ENCODE peak calls at places on chromosome 1, in ten cellular contexts. One of them, this sample, is unnamed.

GRCh38 chr1:10800778-10801177 is 4.3 kb upstream of the CASZ1 start:
- DNase-seq in IMR-90: no peak
- DNase-seq in hepatocyte: no peak
- DNase-seq in A549: no peak
- DNase-seq in kidney: no peak
- DNase-seq in mucosa of descending colon: no peak
- DNase-seq in pancreas: no peak
- DNase-seq in ovary: no peak
- DNase-seq in astrocyte of the spinal cord: no peak
- DNase-seq in thoracic aorta: no peak
- DNase-seq in this sample: no peak

GRCh38 chr1:40901886-40902633 is 39.9 kb upstream of the CITED4 start:
- DNase-seq in astrocyte of the spinal cord: peak; percentile 84
- DNase-seq in pancreas: no peak
- DNase-seq in ovary: no peak
- DNase-seq in mucosa of descending colon: no peak
- DNase-seq in hepatocyte: no peak
- DNase-seq in A549: peak; percentile 38
- DNase-seq in IMR-90: peak; percentile 77
- DNase-seq in kidney: peak; percentile 59
- DNase-seq in thoracic aorta: no peak
- DNase-seq in this sample: peak; percentile 64

GRCh38 chr1:214660900-214661299 is 57.9 kb downstream of the CENPF start:
- DNase-seq in pancreas: no peak
- DNase-seq in ovary: peak; percentile 53
- DNase-seq in astrocyte of the spinal cord: peak; percentile 89
- DNase-seq in thoracic aorta: no peak
- DNase-seq in kidney: no peak
- DNase-seq in A549: no peak
- DNase-seq in hepatocyte: peak; percentile 87
- DNase-seq in IMR-90: peak; percentile 96
- DNase-seq in mucosa of descending colon: peak; percentile 45
- DNase-seq in this sample: peak; percentile 91

GRCh38 chr1:115136706-115137105 is 47.4 kb upstream of the TSPAN2 start:
- DNase-seq in pancreas: no peak
- DNase-seq in IMR-90: no peak
- DNase-seq in mucosa of descending colon: no peak
- DNase-seq in kidney: no peak
- DNase-seq in A549: no peak
- DNase-seq in astrocyte of the spinal cord: no peak
- DNase-seq in ovary: no peak
- DNase-seq in hepatocyte: no peak
- DNase-seq in thoracic aorta: no peak
- DNase-seq in this sample: no peak

GRCh38 chr1:45205000-45205909 is 1.1 kb downstream of the ZSWIM5 start:
- DNase-seq in A549: peak; percentile 21
- DNase-seq in ovary: peak; percentile 50
- DNase-seq in kidney: peak; percentile 80
- DNase-seq in thoracic aorta: no peak
- DNase-seq in pancreas: peak; percentile 78
- DNase-seq in astrocyte of the spinal cord: peak; percentile 43
- DNase-seq in IMR-90: peak; percentile 34
- DNase-seq in mucosa of descending colon: peak; percentile 62
- DNase-seq in hepatocyte: peak; percentile 72
- DNase-seq in this sample: peak; percentile 35

GRCh38 chr1:59316497-59317128 is 19.7 kb downstream of the FGGY start:
- DNase-seq in astrocyte of the spinal cord: peak; percentile 98
- DNase-seq in hepatocyte: no peak
- DNase-seq in mucosa of descending colon: no peak
- DNase-seq in pancreas: no peak
- DNase-seq in thoracic aorta: no peak
- DNase-seq in IMR-90: peak; percentile 70
- DNase-seq in ovary: no peak
- DNase-seq in A549: no peak
- DNase-seq in kidney: no peak
- DNase-seq in this sample: peak; percentile 57

GRCh38 chr1:220045356-220046051 is 801 bp downstream of the EPRS1 start:
- DNase-seq in thoracic aorta: no peak
- DNase-seq in IMR-90: no peak
- DNase-seq in kidney: no peak
- DNase-seq in pancreas: no peak
- DNase-seq in ovary: no peak
- DNase-seq in mucosa of descending colon: peak; percentile 15
- DNase-seq in hepatocyte: peak; percentile 9
- DNase-seq in astrocyte of the spinal cord: peak; percentile 40
- DNase-seq in A549: peak; percentile 33
- DNase-seq in this sample: peak; percentile 38

GRCh38 chr1:211648980-211649934 is 26.2 kb downstream of the NEK2 start:
- DNase-seq in ovary: peak; percentile 47
- DNase-seq in hepatocyte: peak; percentile 3
- DNase-seq in astrocyte of the spinal cord: no peak
- DNase-seq in kidney: no peak
- DNase-seq in A549: peak; percentile 55
- DNase-seq in IMR-90: peak; percentile 35
- DNase-seq in thoracic aorta: no peak
- DNase-seq in mucosa of descending colon: peak; percentile 77
- DNase-seq in pancreas: no peak
- DNase-seq in this sample: peak; percentile 38

GRCh38 chr1:66768935-66769334 is 16.7 kb downstream of the DYNLT5 start:
- DNase-seq in ovary: no peak
- DNase-seq in A549: no peak
- DNase-seq in hepatocyte: no peak
- DNase-seq in thoracic aorta: no peak
- DNase-seq in kidney: no peak
- DNase-seq in astrocyte of the spinal cord: no peak
- DNase-seq in mucosa of descending colon: no peak
- DNase-seq in IMR-90: no peak
- DNase-seq in pancreas: no peak
- DNase-seq in this sample: no peak

GRCh38 chr1:66770694-66771093 is 18.4 kb downstream of the DYNLT5 start:
- DNase-seq in hepatocyte: no peak
- DNase-seq in kidney: no peak
- DNase-seq in astrocyte of the spinal cord: no peak
- DNase-seq in thoracic aorta: no peak
- DNase-seq in pancreas: no peak
- DNase-seq in ovary: no peak
- DNase-seq in mucosa of descending colon: no peak
- DNase-seq in A549: no peak
- DNase-seq in IMR-90: no peak
- DNase-seq in this sample: no peak

GRCh38 chr1:66769512-66770229 is 17.4 kb downstream of the DYNLT5 start:
- DNase-seq in A549: no peak
- DNase-seq in pancreas: no peak
- DNase-seq in mucosa of descending colon: no peak
- DNase-seq in ovary: no peak
- DNase-seq in IMR-90: no peak
- DNase-seq in astrocyte of the spinal cord: no peak
- DNase-seq in kidney: no peak
- DNase-seq in thoracic aorta: no peak
- DNase-seq in hepatocyte: no peak
- DNase-seq in this sample: no peak

GRCh38 chr1:66767590-66767989 is 15.3 kb downstream of the DYNLT5 start:
- DNase-seq in ovary: no peak
- DNase-seq in IMR-90: no peak
- DNase-seq in kidney: no peak
- DNase-seq in A549: no peak
- DNase-seq in thoracic aorta: no peak
- DNase-seq in mucosa of descending colon: no peak
- DNase-seq in pancreas: no peak
- DNase-seq in astrocyte of the spinal cord: no peak
- DNase-seq in hepatocyte: no peak
- DNase-seq in this sample: no peak

DNA sequence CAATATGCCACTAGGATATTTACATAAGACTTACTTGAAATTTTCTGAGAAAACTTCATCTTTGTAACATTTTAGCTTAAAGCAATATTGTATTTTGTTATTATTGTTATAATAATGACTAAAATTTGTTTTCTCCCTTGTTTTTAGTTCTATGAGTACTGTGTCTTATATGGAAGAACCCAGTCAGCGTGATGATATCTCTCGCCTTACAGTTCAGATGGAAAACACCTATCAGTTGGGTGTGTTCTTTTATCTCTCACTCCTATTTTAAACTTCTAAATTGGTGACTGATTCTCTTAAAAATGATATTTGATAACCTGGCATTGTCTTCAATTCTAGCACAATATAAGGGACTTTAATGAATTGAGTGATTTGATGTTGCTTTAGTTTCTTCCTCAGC is 18.0 kb downstream of the DYNLT5 start:
- DNase-seq in pancreas: no peak
- DNase-seq in mucosa of descending colon: no peak
- DNase-seq in ovary: no peak
- DNase-seq in kidney: no peak
- DNase-seq in A549: no peak
- DNase-seq in IMR-90: no peak
- DNase-seq in thoracic aorta: no peak
- DNase-seq in astrocyte of the spinal cord: no peak
- DNase-seq in hepatocyte: no peak
- DNase-seq in this sample: no peak
- TF ChIP-seq CTCF in pancreas: no peak
- TF ChIP-seq CTCF in mucosa of descending colon: no peak
- TF ChIP-seq CTCF in ovary: no peak
- TF ChIP-seq CTCF in kidney: no peak
- TF ChIP-seq CTCF in A549: no peak
- TF ChIP-seq CTCF in IMR-90: no peak
- TF ChIP-seq CTCF in thoracic aorta: no peak
- TF ChIP-seq CTCF in astrocyte of the spinal cord: no peak
- TF ChIP-seq CTCF in hepatocyte: no peak
- TF ChIP-seq CTCF in this sample: no peak

GRCh38 chr1:184890539-184890973 is 83.8 kb downstream of the NIBAN1 start:
- DNase-seq in pancreas: no peak
- DNase-seq in thoracic aorta: peak; percentile 36
- DNase-seq in ovary: no peak
- DNase-seq in astrocyte of the spinal cord: peak; percentile 46
- DNase-seq in A549: no peak
- DNase-seq in kidney: no peak
- DNase-seq in mucosa of descending colon: no peak
- DNase-seq in IMR-90: peak; percentile 28
- DNase-seq in hepatocyte: no peak
- DNase-seq in this sample: peak; percentile 72
- H3K4me3 ChIP-seq in pancreas: no peak overlapping the region
- H3K4me3 ChIP-seq in thoracic aorta: peak overlapping the region; percentile 52
- H3K4me3 ChIP-seq in ovary: peak overlapping the region; percentile 5
- H3K4me3 ChIP-seq in astrocyte of the spinal cord: no peak overlapping the region
- H3K4me3 ChIP-seq in A549: no peak overlapping the region
- H3K4me3 ChIP-seq in kidney: no peak overlapping the region
- H3K4me3 ChIP-seq in mucosa of descending colon: no peak overlapping the region
- H3K4me3 ChIP-seq in IMR-90: no peak overlapping the region
- H3K4me3 ChIP-seq in hepatocyte: no peak overlapping the region
- H3K4me3 ChIP-seq in this sample: peak overlapping the region; percentile 11

DNA sequence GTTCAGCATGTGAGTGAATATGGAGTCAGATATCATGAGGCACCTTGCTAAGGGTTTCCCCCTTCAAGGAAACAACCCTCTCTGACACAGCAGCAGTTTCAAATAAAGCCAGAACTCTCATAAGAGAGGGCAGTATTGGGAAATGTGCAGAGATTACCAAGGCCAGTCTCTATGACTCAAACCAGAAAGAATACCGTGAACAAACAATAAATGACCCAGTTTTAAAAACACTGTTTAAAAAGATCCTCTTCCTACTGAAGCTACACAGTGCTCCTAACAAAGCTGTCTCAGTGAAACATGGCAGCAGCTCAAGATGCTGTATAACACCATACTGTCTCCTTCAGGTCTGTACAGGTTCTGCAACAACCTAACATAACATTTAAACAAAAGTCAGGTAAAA is 102.6 kb downstream of the KIAA0319L start:
- DNase-seq in A549: no peak
- DNase-seq in pancreas: no peak
- DNase-seq in astrocyte of the spinal cord: peak; percentile 65
- DNase-seq in kidney: no peak
- DNase-seq in mucosa of descending colon: no peak
- DNase-seq in hepatocyte: peak; percentile 23
- DNase-seq in ovary: no peak
- DNase-seq in thoracic aorta: no peak
- DNase-seq in IMR-90: peak; percentile 94
- DNase-seq in this sample: peak; percentile 88
- TF ChIP-seq CTCF in A549: no peak
- TF ChIP-seq CTCF in pancreas: no peak
- TF ChIP-seq CTCF in astrocyte of the spinal cord: peak; percentile 45
- TF ChIP-seq CTCF in kidney: no peak
- TF ChIP-seq CTCF in mucosa of descending colon: no peak
- TF ChIP-seq CTCF in hepatocyte: peak; percentile 29
- TF ChIP-seq CTCF in ovary: no peak
- TF ChIP-seq CTCF in thoracic aorta: no peak
- TF ChIP-seq CTCF in IMR-90: peak; percentile 50
- TF ChIP-seq CTCF in this sample: peak; percentile 43

GRCh38 chr1:27345272-27345671 is 3.5 kb downstream of the SYTL1 start:
- DNase-seq in A549: no peak
- DNase-seq in mucosa of descending colon: no peak
- DNase-seq in pancreas: no peak
- DNase-seq in hepatocyte: no peak
- DNase-seq in thoracic aorta: no peak
- DNase-seq in IMR-90: no peak
- DNase-seq in kidney: no peak
- DNase-seq in ovary: no peak
- DNase-seq in astrocyte of the spinal cord: no peak
- DNase-seq in this sample: no peak

GRCh38 chr1:27341525-27342252 is at the start of gene SYTL1:
- DNase-seq in IMR-90: peak; percentile 67
- DNase-seq in pancreas: peak; percentile 93
- DNase-seq in hepatocyte: peak; percentile 86
- DNase-seq in A549: peak; percentile 56
- DNase-seq in mucosa of descending colon: peak; percentile 69
- DNase-seq in kidney: peak; percentile 85
- DNase-seq in thoracic aorta: no peak
- DNase-seq in ovary: no peak
- DNase-seq in astrocyte of the spinal cord: peak; percentile 62
- DNase-seq in this sample: peak; percentile 44

GRCh38 chr1:27343639-27344025 is 1.8 kb downstream of the SYTL1 start:
- DNase-seq in IMR-90: no peak
- DNase-seq in mucosa of descending colon: no peak
- DNase-seq in kidney: no peak
- DNase-seq in ovary: no peak
- DNase-seq in astrocyte of the spinal cord: no peak
- DNase-seq in A549: no peak
- DNase-seq in hepatocyte: no peak
- DNase-seq in thoracic aorta: no peak
- DNase-seq in pancreas: no peak
- DNase-seq in this sample: no peak

GRCh38 chr1:27342778-27343638 is 1.2 kb downstream of the SYTL1 start:
- DNase-seq in mucosa of descending colon: peak; percentile 49
- DNase-seq in kidney: peak; percentile 84
- DNase-seq in hepatocyte: peak; percentile 69
- DNase-seq in pancreas: peak; percentile 91
- DNase-seq in thoracic aorta: no peak
- DNase-seq in A549: no peak
- DNase-seq in ovary: no peak
- DNase-seq in IMR-90: no peak
- DNase-seq in astrocyte of the spinal cord: no peak
- DNase-seq in this sample: no peak

DNA sequence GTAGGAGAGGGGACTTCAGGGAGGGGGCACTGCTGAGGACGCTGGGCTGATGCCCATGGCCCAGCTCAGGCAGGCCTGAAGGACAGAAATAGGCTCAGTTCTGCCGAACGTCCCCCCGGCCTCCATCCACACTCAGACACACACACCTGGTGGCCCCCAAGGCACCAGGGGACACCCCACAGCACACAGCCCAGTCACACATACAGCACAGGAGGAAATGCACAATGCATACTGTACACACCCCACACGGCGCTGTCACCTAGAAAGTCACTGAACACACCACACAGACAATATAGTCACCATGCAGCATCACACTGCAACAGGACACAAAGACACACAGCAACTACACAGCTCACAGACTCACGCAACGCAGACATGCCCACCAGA is 562 bp downstream of the SYTL1 start:
- DNase-seq in ovary: no peak
- DNase-seq in pancreas: no peak
- DNase-seq in kidney: peak; percentile 46
- DNase-seq in thoracic aorta: no peak
- DNase-seq in IMR-90: no peak
- DNase-seq in hepatocyte: no peak
- DNase-seq in mucosa of descending colon: no peak
- DNase-seq in astrocyte of the spinal cord: no peak
- DNase-seq in A549: no peak
- DNase-seq in this sample: no peak
- H3K4me3 ChIP-seq in ovary: no peak overlapping the region
- H3K4me3 ChIP-seq in pancreas: peak overlapping the region; percentile 21
- H3K4me3 ChIP-seq in kidney: no peak overlapping the region
- H3K4me3 ChIP-seq in thoracic aorta: no peak overlapping the region
- H3K4me3 ChIP-seq in IMR-90: no peak overlapping the region
- H3K4me3 ChIP-seq in hepatocyte: peak overlapping the region; percentile 20
- H3K4me3 ChIP-seq in mucosa of descending colon: peak overlapping the region; percentile 9
- H3K4me3 ChIP-seq in astrocyte of the spinal cord: no peak overlapping the region
- H3K4me3 ChIP-seq in A549: peak overlapping the region; percentile 19
- H3K4me3 ChIP-seq in this sample: no peak overlapping the region